ENCODE peak calls at places on chromosomes 5 and 9, in six cellular contexts. S, V, M, L, A and O are unnamed samples.

GRCh38 chr5:123776761-123777160 is 264.8 kb downstream of the CSNK1G3 start:
- DNase-seq in M (no peak), S (peak; percentile 88), V (no peak), A (no peak), L (no peak), O (no peak)

GRCh38 chr9:98877211-98877730 is 66.4 kb upstream of the COL15A1 start:
- DNase-seq in V (no peak), L (no peak), A (no peak), S (no peak), M (no peak), O (no peak)

GRCh38 chr9:122806661-122807060 is 6.7 kb downstream of the OR1K1 start:
- DNase-seq in V (no peak), S (no peak), M (no peak), L (peak; percentile 18), A (no peak), O (no peak)

GRCh38 chr9:93320591-93321219 is 130.8 kb upstream of the FAM120A start:
- DNase-seq in A (no peak), L (no peak), V (no peak), M (no peak), S (no peak), O (no peak)

GRCh38 chr5:135828793-135829150 is 5.7 kb upstream of the SLC25A48 start:
- DNase-seq in V (no peak), A (no peak), M (no peak), S (no peak), L (no peak), O (no peak)

GRCh38 chr9:77019010-77019809 is at the start of gene FOXB2:
- DNase-seq in A (no peak), V (peak; percentile 46), M (no peak), L (no peak), S (no peak), O (no peak)

GRCh38 chr5:177495243-177496060 is 2.0 kb downstream of the PDLIM7 start:
- DNase-seq in S (peak; percentile 88), L (peak; percentile 60), M (peak; percentile 63), V (peak; percentile 67), A (peak; percentile 91), O (peak; percentile 70)

GRCh38 chr5:59416441-59416840 is 477.1 kb downstream of the PDE4D start:
- DNase-seq in S (peak; percentile 7), A (no peak), L (no peak), V (no peak), M (no peak), O (no peak)

GRCh38 chr5:5386329-5386728 is 36.1 kb upstream of the ICE1 start:
- DNase-seq in S (no peak), A (no peak), L (no peak), M (no peak), V (no peak), O (no peak)

GRCh38 chr5:173328896-173329369 is 719 bp upstream of the STC2 start:
- DNase-seq in V (peak; percentile 45), A (no peak), L (peak; percentile 46), S (peak; percentile 80), M (no peak), O (peak; percentile 43)

GRCh38 chr5:161572914-161573313 is 26.4 kb upstream of the GABRB2 start:
- DNase-seq in M (no peak), L (no peak), A (no peak), V (no peak), S (no peak), O (no peak)

GRCh38 chr5:77560677-77561263 is 68.7 kb upstream of the WDR41 start:
- DNase-seq in M (no peak), S (peak; percentile 55), V (peak; percentile 9), L (peak; percentile 60), A (no peak), O (peak; percentile 71)

GRCh38 chr5:142120247-142120935 is 11.8 kb downstream of the NDFIP1 start:
- DNase-seq in S (no peak), V (no peak), M (no peak), L (no peak), A (no peak), O (no peak)

GRCh38 chr9:122819791-122820489 is 8.4 kb downstream of the PDCL start:
- DNase-seq in S (peak; percentile 78), A (no peak), V (no peak), M (no peak), L (no peak), O (no peak)

GRCh38 chr5:27854243-27854852 is 816.0 kb upstream of the CDH9 start:
- DNase-seq in A (no peak), L (no peak), M (no peak), V (no peak), S (no peak), O (no peak)

GRCh38 chr9:69122086-69122390 is 52.0 kb upstream of the TJP2 start:
- DNase-seq in L (peak; percentile 44), M (peak; percentile 40), S (peak; percentile 61), V (peak; percentile 61), A (peak; percentile 40), O (peak; percentile 34)

GRCh38 chr5:142904421-142904820 is 134.2 kb downstream of the ARHGAP26 start:
- DNase-seq in M (no peak), V (no peak), L (no peak), S (no peak), A (no peak), O (no peak)

GRCh38 chr9:108182950-108183381 is 672.8 kb downstream of the ACTL7B start:
- DNase-seq in L (peak; percentile 78), A (no peak), S (peak; percentile 55), V (peak; percentile 21), M (no peak), O (peak; percentile 51)

GRCh38 chr9:127248241-127248640 is 16.3 kb upstream of the GARNL3 start:
- DNase-seq in V (no peak), S (no peak), A (no peak), M (no peak), L (no peak), O (no peak)

GRCh38 chr5:67878911-67879310 is 336.6 kb upstream of the PIK3R1 start:
- DNase-seq in L (no peak), A (no peak), M (no peak), V (no peak), S (no peak), O (no peak)

GRCh38 chr5:43560128-43560527 is 3.3 kb upstream of the PAIP1 start:
- DNase-seq in V (no peak), A (no peak), S (peak; percentile 77), L (peak; percentile 4), M (no peak), O (no peak)

GRCh38 chr5:143418140-143418866 is 14.8 kb upstream of the NR3C1 start:
- DNase-seq in M (no peak), V (no peak), A (no peak), L (peak; percentile 55), S (no peak), O (no peak)

GRCh38 chr5:172173771-172174170 is 14.3 kb downstream of the STK10 start:
- DNase-seq in A (no peak), S (peak; percentile 65), M (no peak), V (no peak), L (no peak), O (peak; percentile 88)

GRCh38 chr9:36141288-36141687 is 4.8 kb downstream of the GLIPR2 start:
- DNase-seq in M (peak; percentile 55), S (peak; percentile 41), L (no peak), V (no peak), A (peak; percentile 64), O (no peak)

GRCh38 chr5:141328231-141328630 is 2.1 kb upstream of the PCDHGA1 start:
- DNase-seq in A (no peak), L (no peak), M (no peak), S (no peak), V (no peak), O (no peak)

GRCh38 chr9:17587113-17587512 is 8.2 kb downstream of the SH3GL2 start:
- DNase-seq in L (no peak), S (no peak), A (no peak), V (no peak), M (no peak), O (peak; percentile 62)

GRCh38 chr9:17589771-17590170 is 10.9 kb downstream of the SH3GL2 start:
- DNase-seq in L (no peak), V (no peak), A (no peak), M (no peak), S (no peak), O (no peak)

GRCh38 chr9:17588395-17588794 is 9.5 kb downstream of the SH3GL2 start:
- DNase-seq in S (no peak), L (no peak), V (no peak), M (no peak), A (no peak), O (no peak)
- TF ChIP-seq CTCF in S (no peak), L (no peak), V (no peak), M (no peak), A (no peak), O (no peak)

DNA sequence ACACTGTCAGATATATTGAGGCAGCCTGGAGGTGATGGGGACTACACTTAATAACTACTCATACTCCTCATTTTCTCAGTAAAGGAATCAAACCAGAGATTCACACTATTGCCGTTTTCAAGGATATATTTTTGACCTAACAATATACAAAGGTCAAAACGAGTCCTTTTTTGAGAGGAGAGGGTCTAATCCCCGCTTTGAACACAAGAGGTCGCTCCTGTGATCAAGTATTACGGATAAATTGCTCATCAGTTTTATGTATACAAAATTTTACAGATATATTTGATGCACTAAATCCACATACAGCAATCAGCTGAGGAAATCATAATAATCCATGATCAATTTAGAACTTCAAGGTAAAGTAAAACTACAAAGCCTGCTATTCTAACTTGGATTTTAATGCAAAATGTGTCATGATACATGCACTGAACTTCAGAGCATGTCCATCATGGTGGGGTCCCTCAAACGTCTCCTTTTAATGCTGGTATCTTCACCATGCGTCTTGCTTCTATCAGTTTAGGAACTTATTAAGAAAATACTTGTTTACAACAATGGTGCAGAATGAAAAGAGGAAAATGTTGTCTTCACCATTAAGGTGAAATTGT is 2.5 kb upstream of the ISL1 start:
- DNase-seq in S (peak; percentile 4), L (peak; percentile 19), V (peak; percentile 58), A (no peak), M (peak; percentile 63), O (peak; percentile 33)
- TF ChIP-seq CTCF in S (peak; percentile 48), L (peak; percentile 44), V (peak; percentile 62), A (no peak), M (peak; percentile 87), O (peak; percentile 71)

DNA sequence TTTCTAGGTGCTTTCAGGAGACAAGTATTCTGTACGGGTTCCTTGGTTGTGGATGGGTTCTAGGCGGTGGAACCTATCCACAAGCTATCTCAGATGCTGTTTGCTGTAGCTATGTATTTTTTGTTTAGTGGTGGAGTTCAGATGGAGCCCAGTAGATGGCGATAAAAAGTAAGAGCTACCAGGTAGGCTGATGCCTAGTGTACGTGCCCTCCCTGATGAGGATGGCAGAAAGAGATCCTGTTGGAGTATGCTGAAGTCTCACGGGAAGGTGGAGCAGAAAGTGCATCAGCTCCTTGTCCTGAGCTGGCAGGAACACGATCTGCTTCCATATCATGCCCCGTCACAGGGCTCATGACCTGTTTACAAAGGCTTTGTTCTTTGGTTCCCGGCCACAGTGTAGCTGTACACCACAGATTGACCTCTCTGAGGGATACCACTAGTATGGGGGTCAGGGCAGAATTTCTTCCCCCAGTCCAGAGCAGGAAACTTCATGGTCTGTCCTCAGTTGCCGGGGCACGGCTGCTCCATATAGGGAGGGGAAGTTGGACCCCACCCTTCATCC is 12.6 kb upstream of the UGT3A2 start:
- DNase-seq in V (peak; percentile 66), A (no peak), L (peak; percentile 64), S (peak; percentile 44), M (peak; percentile 53), O (peak; percentile 66)
- TF ChIP-seq CTCF in V (peak; percentile 69), A (no peak), L (peak; percentile 69), S (peak; percentile 60), M (peak; percentile 86), O (peak; percentile 77)

DNA sequence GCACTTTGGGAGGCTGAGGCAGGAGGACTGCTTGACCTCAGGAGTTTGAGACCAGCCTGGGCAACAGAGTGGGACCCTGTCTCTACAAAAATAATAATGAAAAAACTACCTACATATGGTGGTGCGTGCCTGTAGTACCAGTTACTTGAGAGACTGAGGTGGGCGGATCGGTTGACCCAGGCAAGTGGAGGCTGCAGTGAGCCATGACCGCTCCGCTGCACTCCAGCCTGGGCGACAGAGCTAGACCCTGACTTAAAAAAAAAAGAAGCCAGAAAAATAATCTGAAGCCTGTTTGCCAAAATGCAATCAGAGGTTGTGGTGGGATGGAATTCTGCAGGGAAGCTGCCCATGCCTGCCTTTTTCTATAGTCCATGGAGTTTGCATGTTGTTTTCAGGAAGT is 50.4 kb upstream of the GGTA1 start:
- DNase-seq in M (no peak), V (no peak), S (no peak), L (no peak), A (no peak), O (no peak)
- TF ChIP-seq CTCF in M (no peak), V (no peak), S (no peak), L (no peak), A (no peak), O (no peak)